ENCODE peak calls at places on chromosomes 16 and 17, in eight cellular contexts. Z is stomach, I is Peyer's patch, Y is right lobe of liver, O is IMR-90, L is lower leg skin, T is esophagus squamous epithelium, N is heart left ventricle. S is an unnamed sample.

GRCh38 chr17:68906638-68907037 is 48.6 kb downstream of the ABCA8 start:
- DNase-seq in Z (no peak), Y (no peak), I (no peak), L (no peak), N (no peak), T (no peak), O (peak; percentile 21), S (no peak)

GRCh38 chr16:8094696-8095095 is 495.6 kb downstream of the TMEM114 start:
- DNase-seq in L (no peak), I (no peak), Z (no peak), Y (no peak), O (no peak), T (no peak), N (no peak), S (no peak)

GRCh38 chr17:35640977-35641526 is 53.9 kb downstream of the AP2B1 start:
- DNase-seq in T (no peak), I (no peak), Y (no peak), O (peak; percentile 42), L (no peak), Z (no peak), N (no peak), S (no peak)

GRCh38 chr16:54345231-54345630 is 58.6 kb upstream of the IRX3 start:
- DNase-seq in I (no peak), Z (no peak), O (no peak), L (no peak), T (no peak), N (no peak), Y (no peak), S (no peak)

GRCh38 chr17:78600181-78600651 is 23.0 kb upstream of the DNAH17 start:
- DNase-seq in L (no peak), O (no peak), T (no peak), I (no peak), N (no peak), Y (no peak), Z (no peak), S (no peak)

GRCh38 chr16:8828541-8829165 is 31.0 kb downstream of the PMM2 start:
- DNase-seq in Z (no peak), Y (no peak), N (no peak), L (no peak), I (no peak), T (no peak), O (no peak), S (no peak)

GRCh38 chr17:82718986-82719685 is 2.6 kb downstream of the FN3KRP start:
- DNase-seq in N (no peak), O (no peak), Y (no peak), T (no peak), Z (no peak), L (no peak), I (no peak), S (no peak)

GRCh38 chr16:80583466-80583865 is 42.7 kb downstream of the DYNLRB2 start:
- DNase-seq in Y (no peak), N (no peak), L (peak; percentile 39), I (no peak), Z (no peak), T (no peak), O (peak; percentile 59), S (no peak)

GRCh38 chr17:18039535-18040286 is 503 bp downstream of the GID4 start:
- DNase-seq in N (no peak), Y (no peak), L (no peak), Z (peak; percentile 56), T (no peak), O (no peak), I (peak; percentile 67), S (no peak)

GRCh38 chr17:75854111-75854748 is 905 bp downstream of the WBP2 start:
- DNase-seq in T (no peak), Z (no peak), O (peak; percentile 57), L (no peak), I (no peak), N (no peak), Y (no peak), S (peak; percentile 58)

GRCh38 chr17:45307290-45308015 is 9.4 kb downstream of the MAP3K14 start:
- DNase-seq in Y (no peak), L (peak; percentile 63), T (no peak), N (no peak), I (no peak), Z (no peak), O (peak; percentile 90), S (no peak)

GRCh38 chr16:22321340-22322001 is 24.3 kb downstream of the POLR3E start:
- DNase-seq in I (peak; percentile 91), Z (peak; percentile 80), T (no peak), N (peak; percentile 47), L (peak; percentile 66), O (peak; percentile 70), Y (peak; percentile 72), S (peak; percentile 85)

GRCh38 chr17:38926290-38927070 is 1.1 kb downstream of the LASP1NB start:
- DNase-seq in I (no peak), T (no peak), O (no peak), Z (peak; percentile 19), L (peak; percentile 10), Y (no peak), N (no peak), S (peak; percentile 12)

GRCh38 chr17:41061969-41062368 is 2.1 kb upstream of the KRTAP2-3 start:
- DNase-seq in I (no peak), L (no peak), O (peak; percentile 97), Z (no peak), T (no peak), N (no peak), Y (no peak), S (no peak)

DNA sequence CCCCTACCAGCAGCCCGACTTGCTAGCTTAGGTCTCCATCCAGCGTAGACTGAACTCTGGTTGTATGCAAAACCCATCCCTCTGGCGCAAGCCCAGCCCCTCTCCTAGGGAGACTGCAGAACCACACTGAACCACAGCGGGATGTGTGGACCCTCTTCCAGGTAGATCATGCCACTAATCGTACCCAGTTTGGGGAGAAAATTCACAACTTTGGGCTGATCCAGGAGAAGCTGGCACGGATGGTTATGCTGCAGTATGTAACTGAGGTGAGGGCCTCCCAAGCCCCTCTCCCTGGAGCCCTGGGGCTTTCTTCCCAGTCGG is 3.2 kb downstream of the ACADVL start:
- DNase-seq in I (no peak), Y (no peak), L (no peak), Z (no peak), N (peak; percentile 11), O (no peak), T (no peak), S (no peak)
- TF ChIP-seq POLR2A in I (no peak), Y (peak; percentile 9), L (no peak), Z (no peak), N (no peak), O (no peak), T (no peak), S (no peak)

GRCh38 chr17:50050431-50051032 is 5.4 kb upstream of the ITGA3 start:
- DNase-seq in O (no peak), Z (no peak), N (no peak), T (no peak), L (no peak), I (no peak), Y (no peak), S (no peak)
- H3K4me3 ChIP-seq in O (no peak overlapping the region), Z (no peak overlapping the region), N (no peak overlapping the region), T (no peak overlapping the region), L (no peak overlapping the region), I (no peak overlapping the region), Y (no peak overlapping the region), S (no peak overlapping the region)

GRCh38 chr16:88337021-88337420 is 45.7 kb upstream of the ZNF469 start:
- DNase-seq in Z (no peak), Y (no peak), T (no peak), N (no peak), O (peak; percentile 10), L (no peak), I (no peak), S (no peak)

GRCh38 chr16:88337538-88337937 is 45.2 kb upstream of the ZNF469 start:
- DNase-seq in L (no peak), N (no peak), I (no peak), O (no peak), Z (no peak), T (no peak), Y (no peak), S (no peak)

GRCh38 chr16:88339926-88340754 is 42.6 kb upstream of the ZNF469 start:
- DNase-seq in O (no peak), T (no peak), I (peak; percentile 77), Z (no peak), L (no peak), N (no peak), Y (no peak), S (no peak)

GRCh38 chr16:88338896-88339295 is 43.9 kb upstream of the ZNF469 start:
- DNase-seq in O (no peak), N (no peak), T (no peak), L (no peak), I (no peak), Y (no peak), Z (no peak), S (no peak)

GRCh38 chr16:88338111-88338510 is 44.6 kb upstream of the ZNF469 start:
- DNase-seq in Z (no peak), Y (no peak), L (no peak), T (no peak), I (no peak), O (no peak), N (no peak), S (no peak)
- TF ChIP-seq CTCF in Z (no peak), Y (no peak), L (no peak), T (no peak), I (no peak), O (no peak), N (no peak), S (no peak)

GRCh38 chr17:73302189-73302588 is 9.6 kb downstream of the CDC42EP4 start:
- DNase-seq in Y (no peak), Z (no peak), L (no peak), O (no peak), I (no peak), N (no peak), T (no peak), S (no peak)

GRCh38 chr17:73305845-73306836 is 5.7 kb downstream of the CDC42EP4 start:
- DNase-seq in I (no peak), N (no peak), L (no peak), O (no peak), Z (no peak), Y (no peak), T (no peak), S (no peak)

GRCh38 chr17:73304438-73304837 is 7.4 kb downstream of the CDC42EP4 start:
- DNase-seq in L (no peak), I (no peak), T (no peak), Y (no peak), O (no peak), N (no peak), Z (no peak), S (no peak)

GRCh38 chr17:73307130-73307529 is 4.7 kb downstream of the CDC42EP4 start:
- DNase-seq in I (no peak), T (no peak), N (no peak), Z (peak; percentile 78), O (no peak), L (no peak), Y (peak; percentile 73), S (peak; percentile 71)

DNA sequence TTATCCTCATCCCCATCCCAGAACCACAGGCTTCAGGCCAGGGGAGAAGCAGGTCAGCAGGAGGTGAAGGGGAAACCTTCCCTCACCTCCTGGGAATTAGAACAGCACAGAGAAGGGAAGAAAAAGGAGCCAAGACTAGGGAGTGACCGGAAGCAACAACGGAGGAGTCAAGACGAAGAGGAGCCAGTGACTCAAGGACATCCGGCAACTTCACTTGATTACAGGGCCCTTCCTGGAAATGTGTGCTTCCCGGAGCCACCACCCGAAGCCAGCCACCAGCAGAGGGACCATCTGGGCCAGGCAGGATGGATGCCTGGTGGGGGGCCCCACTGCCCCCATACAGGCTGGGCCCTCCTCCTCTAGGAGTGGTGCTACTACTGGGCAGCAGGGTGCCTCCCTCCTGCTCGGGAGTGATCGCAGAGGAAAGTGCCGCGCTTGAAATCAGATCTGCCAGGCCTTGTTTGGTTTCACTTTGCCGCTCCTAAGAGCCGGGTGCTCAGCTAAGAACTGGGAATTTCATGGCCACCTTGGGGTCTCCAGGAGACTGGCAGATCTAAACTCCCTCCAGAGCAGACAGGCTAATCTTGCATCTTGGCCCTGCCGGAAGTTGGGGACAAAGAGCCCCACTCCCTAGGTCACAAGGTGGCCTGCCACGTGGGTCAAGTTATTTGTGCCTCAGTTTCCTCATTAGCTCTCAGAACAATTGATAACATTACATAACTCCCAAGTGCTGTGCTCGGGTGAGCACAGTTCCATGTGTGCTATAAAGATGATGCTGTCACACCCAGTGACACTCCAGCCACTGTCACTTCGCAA is 6.6 kb downstream of the CDC42EP4 start:
- DNase-seq in T (no peak), O (peak; percentile 78), I (peak; percentile 67), Y (peak; percentile 61), L (no peak), N (peak; percentile 83), Z (peak; percentile 54), S (peak; percentile 85)
- TF ChIP-seq POLR2A in T (no peak), O (no peak), I (no peak), Y (peak; percentile 28), L (no peak), N (no peak), Z (no peak), S (no peak)

S was measured in testis.